ENCODE peak calls at places on chromosome 4, in ten cellular contexts. R, Q, Z, P, S, X, E, O, T and W are unnamed samples.

GRCh38 chr4:128287159-128287870 is at the start of gene PGRMC2:
- DNase-seq in O (peak; percentile 48), Z (no peak), P (peak; percentile 42), Q (no peak), E (no peak), S (peak; percentile 68), X (no peak), R (peak; percentile 25), T (peak; percentile 28), W (no peak)

GRCh38 chr4:171025323-171025722 is 787.9 kb upstream of the GALNTL6 start:
- DNase-seq in Q (no peak), O (peak; percentile 55), E (no peak), X (no peak), P (peak; percentile 11), T (no peak), S (no peak), Z (no peak), R (no peak), W (no peak)

GRCh38 chr4:72136429-72136828 is 104.6 kb downstream of the NPFFR2 start:
- DNase-seq in Z (no peak), P (peak; percentile 6), S (no peak), X (no peak), R (no peak), T (no peak), Q (no peak), O (no peak), E (no peak), W (no peak)

GRCh38 chr4:141871086-141871485 is 234.7 kb downstream of the IL15 start:
- DNase-seq in P (no peak), S (no peak), Q (no peak), E (no peak), O (no peak), T (no peak), Z (no peak), R (no peak), X (no peak), W (no peak)

GRCh38 chr4:110085131-110085530 is 113.3 kb downstream of the ELOVL6 start:
- DNase-seq in O (no peak), E (no peak), R (no peak), P (no peak), S (no peak), T (no peak), X (no peak), Z (no peak), Q (no peak), W (no peak)

GRCh38 chr4:20622701-20623100 is 77.6 kb upstream of the PACRGL start:
- DNase-seq in S (no peak), T (no peak), E (no peak), R (no peak), Z (no peak), O (no peak), X (no peak), Q (no peak), P (no peak), W (no peak)

GRCh38 chr4:185778307-185778706 is 33.7 kb downstream of the SORBS2 start:
- DNase-seq in Z (no peak), T (no peak), R (no peak), S (no peak), X (no peak), E (no peak), O (no peak), P (no peak), Q (no peak), W (no peak)

GRCh38 chr4:73856518-73856917 is 3.4 kb downstream of the PF4V1 start:
- DNase-seq in T (no peak), Z (no peak), X (no peak), Q (no peak), E (no peak), S (peak; percentile 77), R (no peak), O (no peak), P (peak; percentile 23), W (no peak)

GRCh38 chr4:126899382-126899801 is 733.4 kb upstream of the INTU start:
- DNase-seq in Z (no peak), S (peak; percentile 87), P (peak; percentile 11), E (peak; percentile 83), O (no peak), T (no peak), X (no peak), R (no peak), Q (no peak), W (peak; percentile 87)

GRCh38 chr4:14410469-14410868 is 591.8 kb upstream of the CPEB2 start:
- DNase-seq in O (no peak), S (no peak), T (no peak), P (no peak), X (no peak), Q (no peak), E (no peak), Z (no peak), R (no peak), W (no peak)